ENCODE peak calls at places on chromosomes 16 and 17, in five cellular contexts. One of them, this sample, is unnamed.

GRCh38 chr17:4485676-4486646 is 12.7 kb upstream of the SPNS2 start:
- DNase-seq in AG10803: no peak
- DNase-seq in colonic mucosa: no peak
- DNase-seq in breast epithelium: no peak
- DNase-seq in body of pancreas: no peak
- DNase-seq in this sample: no peak

GRCh38 chr17:80346498-80347275 is 68.3 kb upstream of the ENDOV start:
- DNase-seq in AG10803: no peak
- DNase-seq in breast epithelium: no peak
- DNase-seq in colonic mucosa: no peak
- DNase-seq in body of pancreas: no peak
- DNase-seq in this sample: no peak

GRCh38 chr17:29870836-29871430 is 59.1 kb downstream of the SSH2 start:
- DNase-seq in colonic mucosa: no peak
- DNase-seq in body of pancreas: no peak
- DNase-seq in AG10803: peak; percentile 41
- DNase-seq in breast epithelium: no peak
- DNase-seq in this sample: no peak

GRCh38 chr17:57902800-57903759 is 52.1 kb downstream of the CUEDC1 start:
- DNase-seq in body of pancreas: peak; percentile 96
- DNase-seq in colonic mucosa: peak; percentile 87
- DNase-seq in breast epithelium: peak; percentile 95
- DNase-seq in AG10803: peak; percentile 91
- DNase-seq in this sample: peak; percentile 67

GRCh38 chr16:30839523-30840227 is 52.7 kb upstream of the ZNF629 start:
- DNase-seq in AG10803: no peak
- DNase-seq in body of pancreas: no peak
- DNase-seq in colonic mucosa: peak; percentile 78
- DNase-seq in breast epithelium: no peak
- DNase-seq in this sample: no peak

GRCh38 chr16:59566446-59566845 is 832.3 kb upstream of the GOT2 start:
- DNase-seq in AG10803: peak; percentile 25
- DNase-seq in body of pancreas: no peak
- DNase-seq in colonic mucosa: no peak
- DNase-seq in breast epithelium: no peak
- DNase-seq in this sample: no peak

GRCh38 chr16:17321824-17322223 is 148.9 kb downstream of the XYLT1 start:
- DNase-seq in colonic mucosa: no peak
- DNase-seq in AG10803: no peak
- DNase-seq in body of pancreas: no peak
- DNase-seq in breast epithelium: no peak
- DNase-seq in this sample: no peak

GRCh38 chr16:68367034-68367433 is 56.2 kb downstream of the PRMT7 start:
- DNase-seq in colonic mucosa: peak; percentile 72
- DNase-seq in breast epithelium: no peak
- DNase-seq in AG10803: peak; percentile 30
- DNase-seq in body of pancreas: no peak
- DNase-seq in this sample: no peak

GRCh38 chr16:78002915-78003538 is 19.3 kb upstream of the CLEC3A start:
- DNase-seq in colonic mucosa: peak; percentile 87
- DNase-seq in AG10803: peak; percentile 86
- DNase-seq in body of pancreas: peak; percentile 78
- DNase-seq in breast epithelium: peak; percentile 19
- DNase-seq in this sample: peak; percentile 82

GRCh38 chr16:78896280-78896679 is 704.3 kb downstream of the MAF start:
- DNase-seq in AG10803: no peak
- DNase-seq in breast epithelium: no peak
- DNase-seq in colonic mucosa: no peak
- DNase-seq in body of pancreas: no peak
- DNase-seq in this sample: no peak

GRCh38 chr17:72370819-72371218 is 250.0 kb downstream of the SOX9 start:
- DNase-seq in body of pancreas: no peak
- DNase-seq in colonic mucosa: no peak
- DNase-seq in breast epithelium: no peak
- DNase-seq in AG10803: peak; percentile 59
- DNase-seq in this sample: no peak

GRCh38 chr16:85381738-85382592 is 231.2 kb upstream of the GSE1 start:
- DNase-seq in AG10803: no peak
- DNase-seq in colonic mucosa: no peak
- DNase-seq in breast epithelium: no peak
- DNase-seq in body of pancreas: no peak
- DNase-seq in this sample: no peak

GRCh38 chr17:17073627-17074521 is 31.6 kb downstream of the MPRIP start:
- DNase-seq in body of pancreas: no peak
- DNase-seq in breast epithelium: no peak
- DNase-seq in AG10803: peak; percentile 30
- DNase-seq in colonic mucosa: no peak
- DNase-seq in this sample: no peak

GRCh38 chr17:27797390-27798091 is 2.8 kb downstream of the NOS2 start:
- DNase-seq in colonic mucosa: peak; percentile 67
- DNase-seq in breast epithelium: no peak
- DNase-seq in body of pancreas: no peak
- DNase-seq in AG10803: no peak
- DNase-seq in this sample: no peak

GRCh38 chr16:56483394-56483793 is 32.0 kb downstream of the OGFOD1 start:
- DNase-seq in breast epithelium: no peak
- DNase-seq in colonic mucosa: no peak
- DNase-seq in body of pancreas: no peak
- DNase-seq in AG10803: no peak
- DNase-seq in this sample: no peak

GRCh38 chr16:87231911-87232310 is 85.3 kb downstream of the C16orf95 start:
- DNase-seq in breast epithelium: no peak
- DNase-seq in colonic mucosa: no peak
- DNase-seq in body of pancreas: no peak
- DNase-seq in AG10803: no peak
- DNase-seq in this sample: no peak

GRCh38 chr16:26645629-26646028 is 421.1 kb upstream of the C16orf82 start:
- DNase-seq in body of pancreas: peak; percentile 16
- DNase-seq in AG10803: no peak
- DNase-seq in breast epithelium: no peak
- DNase-seq in colonic mucosa: no peak
- DNase-seq in this sample: no peak
- TF ChIP-seq CTCF in body of pancreas: peak; percentile 51
- TF ChIP-seq CTCF in AG10803: peak; percentile 6
- TF ChIP-seq CTCF in breast epithelium: no peak
- TF ChIP-seq CTCF in colonic mucosa: no peak
- TF ChIP-seq CTCF in this sample: peak; percentile 35

GRCh38 chr17:78357687-78358537 is 2.0 kb downstream of the SOCS3 start:
- DNase-seq in colonic mucosa: peak; percentile 23
- DNase-seq in body of pancreas: no peak
- DNase-seq in AG10803: no peak
- DNase-seq in breast epithelium: no peak
- DNase-seq in this sample: no peak
- H3K4me3 ChIP-seq in colonic mucosa: peak overlapping the region; percentile 83
- H3K4me3 ChIP-seq in body of pancreas: peak overlapping the region; percentile 51
- H3K4me3 ChIP-seq in AG10803: peak overlapping the region; percentile 88
- H3K4me3 ChIP-seq in breast epithelium: peak overlapping the region; percentile 95
- H3K4me3 ChIP-seq in this sample: no peak overlapping the region

GRCh38 chr17:34841467-34841866 is 119.8 kb downstream of the CCT6B start:
- DNase-seq in breast epithelium: no peak
- DNase-seq in colonic mucosa: no peak
- DNase-seq in AG10803: no peak
- DNase-seq in body of pancreas: no peak
- DNase-seq in this sample: no peak
- TF ChIP-seq CTCF in breast epithelium: no peak
- TF ChIP-seq CTCF in colonic mucosa: no peak
- TF ChIP-seq CTCF in AG10803: no peak
- TF ChIP-seq CTCF in body of pancreas: no peak
- TF ChIP-seq CTCF in this sample: no peak

GRCh38 chr16:47493358-47494337 is 32.5 kb downstream of the PHKB start:
- DNase-seq in colonic mucosa: no peak
- DNase-seq in body of pancreas: no peak
- DNase-seq in AG10803: no peak
- DNase-seq in breast epithelium: no peak
- DNase-seq in this sample: no peak
- H3K4me3 ChIP-seq in colonic mucosa: no peak overlapping the region
- H3K4me3 ChIP-seq in body of pancreas: no peak overlapping the region
- H3K4me3 ChIP-seq in AG10803: no peak overlapping the region
- H3K4me3 ChIP-seq in breast epithelium: no peak overlapping the region
- H3K4me3 ChIP-seq in this sample: no peak overlapping the region

GRCh38 chr17:48023408-48024148 is 14.0 kb downstream of the COPZ2 start:
- DNase-seq in breast epithelium: peak; percentile 75
- DNase-seq in colonic mucosa: peak; percentile 86
- DNase-seq in body of pancreas: peak; percentile 91
- DNase-seq in AG10803: peak; percentile 77
- DNase-seq in this sample: peak; percentile 46
- TF ChIP-seq CTCF in breast epithelium: no peak
- TF ChIP-seq CTCF in colonic mucosa: no peak
- TF ChIP-seq CTCF in body of pancreas: peak; percentile 58
- TF ChIP-seq CTCF in AG10803: no peak
- TF ChIP-seq CTCF in this sample: peak; percentile 60

GRCh38 chr17:39223907-39224777 is 1.6 kb downstream of the STAC2 start:
- DNase-seq in body of pancreas: no peak
- DNase-seq in colonic mucosa: no peak
- DNase-seq in breast epithelium: no peak
- DNase-seq in AG10803: no peak
- DNase-seq in this sample: no peak

GRCh38 chr17:39225974-39226683 is 384 bp upstream of the STAC2 start:
- DNase-seq in body of pancreas: no peak
- DNase-seq in AG10803: no peak
- DNase-seq in breast epithelium: peak; percentile 95
- DNase-seq in colonic mucosa: peak; percentile 61
- DNase-seq in this sample: no peak

GRCh38 chr17:39224778-39225307 is 902 bp downstream of the STAC2 start:
- DNase-seq in colonic mucosa: no peak
- DNase-seq in AG10803: no peak
- DNase-seq in breast epithelium: no peak
- DNase-seq in body of pancreas: no peak
- DNase-seq in this sample: no peak

GRCh38 chr17:39227364-39227919 is 1.7 kb upstream of the STAC2 start:
- DNase-seq in body of pancreas: no peak
- DNase-seq in breast epithelium: no peak
- DNase-seq in colonic mucosa: no peak
- DNase-seq in AG10803: no peak
- DNase-seq in this sample: no peak

GRCh38 chr17:39225308-39225973 is at the start of gene STAC2:
- DNase-seq in breast epithelium: no peak
- DNase-seq in AG10803: no peak
- DNase-seq in body of pancreas: no peak
- DNase-seq in colonic mucosa: no peak
- DNase-seq in this sample: no peak
- H3K4me3 ChIP-seq in breast epithelium: peak within 1 kb of the TSS; percentile 41
- H3K4me3 ChIP-seq in AG10803: peak within 1 kb of the TSS; percentile 49
- H3K4me3 ChIP-seq in body of pancreas: no peak within 1 kb of the TSS
- H3K4me3 ChIP-seq in colonic mucosa: peak within 1 kb of the TSS; percentile 27
- H3K4me3 ChIP-seq in this sample: no peak within 1 kb of the TSS

GRCh38 chr17:61149862-61150362 is 249.7 kb upstream of the TBX2 start:
- DNase-seq in body of pancreas: no peak
- DNase-seq in AG10803: no peak
- DNase-seq in colonic mucosa: no peak
- DNase-seq in breast epithelium: no peak
- DNase-seq in this sample: peak; percentile 26
- TF ChIP-seq CTCF in body of pancreas: no peak
- TF ChIP-seq CTCF in AG10803: no peak
- TF ChIP-seq CTCF in colonic mucosa: no peak
- TF ChIP-seq CTCF in breast epithelium: no peak
- TF ChIP-seq CTCF in this sample: no peak

GRCh38 chr17:8955021-8955420 is 10.5 kb downstream of the PIK3R5 start:
- DNase-seq in colonic mucosa: no peak
- DNase-seq in body of pancreas: no peak
- DNase-seq in breast epithelium: no peak
- DNase-seq in AG10803: no peak
- DNase-seq in this sample: no peak
- H3K4me3 ChIP-seq in colonic mucosa: no peak overlapping the region
- H3K4me3 ChIP-seq in body of pancreas: no peak overlapping the region
- H3K4me3 ChIP-seq in breast epithelium: no peak overlapping the region
- H3K4me3 ChIP-seq in AG10803: no peak overlapping the region
- H3K4me3 ChIP-seq in this sample: no peak overlapping the region

DNA sequence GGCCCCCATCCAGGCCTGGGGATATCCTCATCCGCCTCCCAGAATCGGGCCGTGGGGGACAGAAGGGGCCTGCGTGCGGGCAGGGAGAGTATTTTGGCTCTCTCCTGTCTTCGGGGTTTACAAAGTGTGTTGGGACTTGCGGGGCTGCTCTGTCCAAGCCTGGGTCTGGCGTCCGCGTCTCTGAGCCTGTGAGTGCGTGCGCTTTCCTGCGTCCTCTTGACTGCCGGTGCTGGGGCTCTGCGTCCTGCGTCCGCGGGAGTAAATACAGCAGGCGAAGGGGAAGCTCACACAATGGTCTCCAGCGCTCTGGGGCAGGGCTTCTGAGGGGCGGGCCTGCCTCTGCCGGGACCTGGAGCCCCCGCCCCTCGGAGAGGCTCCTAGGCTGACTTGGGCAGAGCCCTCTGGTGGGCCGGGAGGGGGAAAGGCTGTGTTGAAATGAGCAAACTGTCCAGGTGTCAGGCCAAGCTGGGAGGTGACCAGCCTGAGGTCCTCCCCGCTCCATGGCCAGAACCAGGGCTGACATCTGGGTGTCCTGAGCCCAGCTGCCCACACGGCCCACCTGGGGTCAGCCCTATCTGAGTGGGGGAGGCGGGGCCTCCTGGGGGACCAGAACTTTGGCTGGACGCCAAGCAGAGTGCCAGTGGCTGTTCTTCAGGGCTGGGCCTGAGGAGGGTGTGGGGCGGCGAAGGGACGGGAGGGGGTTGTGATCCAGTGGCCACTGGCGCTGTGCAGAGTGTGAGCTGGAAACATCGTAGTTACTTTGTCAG is 233.6 kb downstream of the SEC14L1 start:
- DNase-seq in breast epithelium: peak; percentile 85
- DNase-seq in colonic mucosa: peak; percentile 71
- DNase-seq in AG10803: peak; percentile 85
- DNase-seq in body of pancreas: peak; percentile 79
- DNase-seq in this sample: no peak
- TF ChIP-seq CTCF in breast epithelium: no peak
- TF ChIP-seq CTCF in colonic mucosa: no peak
- TF ChIP-seq CTCF in AG10803: peak; percentile 48
- TF ChIP-seq CTCF in body of pancreas: peak; percentile 16
- TF ChIP-seq CTCF in this sample: no peak